ENCODE peak calls at places on chromosomes 16 and 17, in seven cellular contexts. W, I, Z, S, Q, C and F are unnamed samples.
A peak's percentile ranks its signal among the peaks of the same experiment; 100 is the strongest.

GRCh38 chr17:28404812-28405570 is 1.0 kb downstream of the SLC46A1 start:
- DNase-seq in W (no peak), I (no peak), Z (peak; percentile 44), S (peak; percentile 84), Q (no peak), C (no peak), F (no peak)

GRCh38 chr17:8856869-8857575 is 10.5 kb downstream of the PIK3R6 start:
- DNase-seq in W (no peak), I (no peak), Z (no peak), S (no peak), Q (peak; percentile 20), C (no peak), F (no peak)

GRCh38 chr16:3175157-3176153 is 12.5 kb upstream of the OR1F1 start:
- DNase-seq in W (peak; percentile 39), I (no peak), Z (peak; percentile 80), S (peak; percentile 78), Q (no peak), C (peak; percentile 50), F (no peak)

GRCh38 chr17:15469260-15469659 is 1.8 kb upstream of the CDRT4 start:
- DNase-seq in W (peak; percentile 72), I (no peak), Z (no peak), S (no peak), Q (no peak), C (no peak), F (no peak)

GRCh38 chr16:4699030-4699556 is 5.7 kb downstream of the NUDT16L1 start:
- DNase-seq in W (no peak), I (no peak), Z (no peak), S (no peak), Q (no peak), C (no peak), F (no peak)

GRCh38 chr17:3385869-3386816 is at the start of gene OR3A2:
- DNase-seq in W (no peak), I (no peak), Z (peak; percentile 69), S (no peak), Q (no peak), C (no peak), F (no peak)

GRCh38 chr16:31718998-31719397 is 154.6 kb upstream of the ZNF267 start:
- DNase-seq in W (no peak), I (no peak), Z (no peak), S (no peak), Q (no peak), C (no peak), F (no peak)

GRCh38 chr16:66844342-66845079 is at the start of gene CA7:
- DNase-seq in W (no peak), I (no peak), Z (peak; percentile 62), S (no peak), Q (peak; percentile 74), C (no peak), F (no peak)

GRCh38 chr17:62963296-62963695 is 2.7 kb upstream of the TANC2 start:
- DNase-seq in W (peak; percentile 18), I (no peak), Z (no peak), S (no peak), Q (no peak), C (no peak), F (no peak)

GRCh38 chr16:4979164-4979563 is 21.0 kb downstream of the SEC14L5 start:
- DNase-seq in W (no peak), I (no peak), Z (no peak), S (no peak), Q (no peak), C (no peak), F (no peak)

GRCh38 chr17:27244481-27245223 is 49.3 kb upstream of the WSB1 start:
- DNase-seq in W (peak; percentile 66), I (peak; percentile 97), Z (peak; percentile 74), S (peak; percentile 53), Q (no peak), C (peak; percentile 91), F (peak; percentile 78)

GRCh38 chr17:49577651-49577935 is 1.9 kb downstream of the NXPH3 start:
- DNase-seq in W (no peak), I (no peak), Z (no peak), S (no peak), Q (no peak), C (no peak), F (no peak)

GRCh38 chr17:78674156-78674555 is 97.0 kb upstream of the DNAH17 start:
- DNase-seq in W (no peak), I (no peak), Z (no peak), S (no peak), Q (no peak), C (no peak), F (no peak)

GRCh38 chr16:68367440-68367839 is 56.6 kb downstream of the PRMT7 start:
- DNase-seq in W (no peak), I (no peak), Z (no peak), S (no peak), Q (no peak), C (no peak), F (no peak)
- TF ChIP-seq POLR2AphosphoS5 in W (no peak), I (no peak), Z (no peak), S (no peak), Q (no peak), C (no peak), F (no peak)

DNA sequence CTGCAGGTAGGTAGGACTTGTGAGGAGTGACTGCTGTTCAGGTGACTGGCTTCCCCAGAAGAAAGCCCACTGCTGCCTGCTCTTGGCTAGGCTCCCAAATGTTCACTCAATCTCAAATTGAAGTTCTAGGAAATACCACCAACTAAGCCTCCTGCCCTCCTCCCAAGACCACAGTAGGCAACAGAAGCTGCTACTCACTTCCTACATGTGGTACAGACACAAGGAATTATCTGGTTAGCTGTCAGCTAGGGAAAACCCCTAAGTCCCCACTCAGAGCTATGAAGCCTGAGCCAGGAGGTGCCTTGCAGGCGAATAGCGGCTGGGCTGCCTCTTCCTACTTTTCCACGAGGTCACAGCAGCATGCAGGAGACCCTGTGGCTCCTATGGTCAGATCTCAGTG is 4.9 kb downstream of the FBXO39 start:
- DNase-seq in W (no peak), I (no peak), Z (no peak), S (no peak), Q (no peak), C (no peak), F (no peak)
- TF ChIP-seq POLR2AphosphoS5 in W (no peak), I (no peak), Z (no peak), S (no peak), Q (no peak), C (no peak), F (no peak)

GRCh38 chr17:59829217-59830006 is 63.3 kb downstream of the TUBD1 start:
- DNase-seq in W (peak; percentile 99), I (peak; percentile 98), Z (no peak), S (peak; percentile 97), Q (no peak), C (no peak), F (no peak)
- TF ChIP-seq POLR2AphosphoS5 in W (peak; percentile 69), I (peak; percentile 56), Z (no peak), S (peak; percentile 19), Q (peak; percentile 21), C (peak; percentile 76), F (no peak)

GRCh38 chr16:30357085-30357714 is 2.1 kb upstream of the CD2BP2 start:
- DNase-seq in W (no peak), I (no peak), Z (no peak), S (peak; percentile 36), Q (no peak), C (no peak), F (no peak)
- TF ChIP-seq POLR2AphosphoS5 in W (no peak), I (no peak), Z (no peak), S (peak; percentile 10), Q (no peak), C (no peak), F (no peak)

GRCh38 chr16:396605-397004 is 394 bp upstream of the NME4 start:
- DNase-seq in W (peak; percentile 55), I (no peak), Z (peak; percentile 71), S (peak; percentile 65), Q (no peak), C (peak; percentile 80), F (no peak)
- TF ChIP-seq POLR2AphosphoS5 in W (no peak), I (peak; percentile 60), Z (no peak), S (peak; percentile 47), Q (no peak), C (peak; percentile 14), F (no peak)

GRCh38 chr17:81488276-81488860 is 24.2 kb downstream of the ACTG1 start:
- DNase-seq in W (no peak), I (no peak), Z (peak; percentile 41), S (no peak), Q (no peak), C (no peak), F (no peak)

GRCh38 chr17:81489012-81489968 is 23.3 kb downstream of the ACTG1 start:
- DNase-seq in W (no peak), I (no peak), Z (peak; percentile 68), S (no peak), Q (no peak), C (no peak), F (no peak)

GRCh38 chr17:81486174-81486810 is 26.3 kb downstream of the ACTG1 start:
- DNase-seq in W (peak; percentile 59), I (no peak), Z (no peak), S (no peak), Q (no peak), C (no peak), F (no peak)

GRCh38 chr17:81487089-81487486 is 25.5 kb downstream of the ACTG1 start:
- DNase-seq in W (no peak), I (no peak), Z (no peak), S (no peak), Q (no peak), C (no peak), F (no peak)

GRCh38 chr17:81487487-81488275 is 24.9 kb downstream of the ACTG1 start:
- DNase-seq in W (peak; percentile 59), I (no peak), Z (peak; percentile 78), S (peak; percentile 58), Q (no peak), C (peak; percentile 90), F (no peak)
- TF ChIP-seq POLR2AphosphoS5 in W (peak; percentile 97), I (no peak), Z (peak; percentile 70), S (peak; percentile 76), Q (no peak), C (peak; percentile 53), F (no peak)

GRCh38 chr17:44867841-44868240 is 20.2 kb downstream of the HIGD1B start:
- DNase-seq in W (no peak), I (no peak), Z (no peak), S (no peak), Q (no peak), C (no peak), F (no peak)
- TF ChIP-seq POLR2AphosphoS5 in W (no peak), I (no peak), Z (no peak), S (no peak), Q (no peak), C (peak; percentile 53), F (no peak)